ENCODE peak calls at places on chromosomes 12 and 14, in five cellular contexts. N is mesenchymal stem cell, P is H1, Z is IMR-90, Q is neuronal stem cell. U is an unnamed sample.

GRCh38 chr14:80054020-80054419 is 157.3 kb downstream of the DIO2 start:
- DNase-seq in P (no peak), Q (no peak), Z (no peak), N (no peak), U (no peak)

GRCh38 chr12:132393991-132394949 is 64.9 kb upstream of the GALNT9 start:
- DNase-seq in P (no peak), N (no peak), Q (no peak), Z (no peak), U (no peak)

GRCh38 chr12:6392499-6392898 is 8.5 kb downstream of the LTBR start:
- DNase-seq in Q (no peak), Z (no peak), N (no peak), P (no peak), U (no peak)

GRCh38 chr12:62306569-62307530 is 46.6 kb downstream of the USP15 start:
- DNase-seq in N (no peak), P (no peak), Q (no peak), Z (no peak), U (no peak)

GRCh38 chr12:47547077-47547476 is 158.8 kb downstream of the RPAP3 start:
- DNase-seq in P (no peak), N (peak), Z (peak), Q (no peak), U (no peak)

GRCh38 chr14:42228611-42229010 is 621.9 kb downstream of the LRFN5 start:
- DNase-seq in Q (no peak), Z (no peak), P (no peak), N (no peak), U (no peak)

GRCh38 chr12:122203301-122203967 is at the start of gene B3GNT4:
- DNase-seq in Z (peak), N (peak), P (peak), Q (no peak), U (peak)

GRCh38 chr14:68335312-68335711 is 457.6 kb downstream of the ZFP36L1 start:
- DNase-seq in Z (no peak), Q (no peak), P (no peak), N (no peak), U (no peak)

GRCh38 chr12:104565606-104566243 is 109.0 kb downstream of the CHST11 start:
- DNase-seq in P (no peak), N (no peak), Z (peak), Q (no peak), U (no peak)

GRCh38 chr12:102631274-102631673 is 150.9 kb upstream of the IGF1 start:
- DNase-seq in N (peak), Z (peak), Q (no peak), P (no peak), U (no peak)

GRCh38 chr12:132075026-132075713 is 68.9 kb downstream of the DDX51 start:
- DNase-seq in Z (no peak), N (no peak), P (no peak), Q (no peak), U (no peak)

GRCh38 chr14:99468836-99469592 is 11.6 kb downstream of the SETD3 start:
- DNase-seq in P (no peak), Z (peak), N (no peak), Q (no peak), U (no peak)

GRCh38 chr12:128449146-128449894 is 182.3 kb downstream of the TMEM132C start:
- DNase-seq in Q (no peak), P (no peak), N (peak), Z (no peak), U (no peak)

DNA sequence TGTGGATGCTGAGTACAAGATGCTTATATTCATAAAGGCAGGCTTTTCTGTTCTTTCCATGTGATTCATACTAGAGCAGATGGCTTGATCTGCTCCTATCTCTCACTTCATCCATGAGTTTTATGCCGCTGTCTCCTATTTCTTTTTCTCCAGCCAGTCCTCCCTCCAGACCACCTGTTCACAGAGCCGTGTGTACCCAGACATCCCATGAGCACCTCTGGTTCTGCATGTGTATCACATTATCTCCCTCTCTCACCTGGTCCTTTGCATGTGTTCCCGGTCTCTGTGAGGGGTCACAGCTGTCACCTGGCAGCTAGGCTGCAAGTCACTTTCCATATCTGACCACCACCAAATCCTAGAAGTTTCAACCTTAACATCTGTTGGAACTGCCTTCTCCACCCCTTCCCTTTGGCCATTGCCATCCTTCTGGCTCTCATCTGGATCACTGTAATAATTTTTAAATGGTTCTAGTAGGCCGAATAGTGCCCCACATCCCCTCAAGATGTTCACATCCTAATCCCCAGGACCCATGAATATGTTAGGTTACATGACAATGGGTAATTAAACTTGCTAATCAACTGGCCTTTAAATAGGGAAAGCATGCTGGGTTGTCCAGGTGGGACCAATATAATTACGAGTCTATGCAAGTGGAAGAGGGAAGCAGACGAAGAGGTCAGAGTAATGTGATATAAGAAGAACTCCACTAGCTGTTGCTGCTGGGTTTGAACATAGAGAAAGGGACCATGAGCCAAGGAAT is 168.1 kb downstream of the SNAPC1 start:
- DNase-seq in Q (no peak), Z (no peak), N (no peak), P (no peak), U (peak)
- H3K4me2 ChIP-seq in Q (no peak), Z (peak), N (no peak), P (peak), U (peak)

GRCh38 chr12:76764856-76765255 is 941 bp downstream of the ZDHHC17 start:
- DNase-seq in N (peak), Q (no peak), P (no peak), Z (peak), U (no peak)
- H3K4ac ChIP-seq in N (no peak), Q (no peak), P (no peak), Z (peak), U (no peak)

DNA sequence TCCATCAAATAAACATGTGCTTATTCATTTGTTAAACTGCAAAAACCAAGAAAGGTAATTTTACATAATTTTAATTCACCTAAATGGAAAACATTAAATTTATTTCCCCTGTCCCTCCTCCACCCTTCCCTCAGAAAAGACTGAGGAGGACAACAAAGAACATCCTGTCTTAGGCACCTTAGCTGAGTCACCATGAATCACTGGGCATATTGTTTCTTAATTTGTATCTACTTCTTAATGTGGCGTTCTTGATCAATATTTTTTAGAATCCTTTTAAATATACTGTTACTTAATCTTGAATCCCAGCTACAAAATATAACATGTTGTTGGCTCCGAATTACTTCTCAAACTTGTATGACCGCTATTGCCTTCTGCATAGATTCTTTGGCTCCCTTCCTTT is 23.5 kb downstream of the SIX6 start:
- DNase-seq in N (no peak), Z (no peak), P (no peak), Q (no peak), U (no peak)
- H3K4me2 ChIP-seq in N (no peak), Z (no peak), P (no peak), Q (no peak), U (no peak)

GRCh38 chr14:28661171-28661772 is 105.3 kb upstream of the FOXG1 start:
- DNase-seq in Z (peak), P (peak), N (peak), Q (no peak), U (peak)
- H3K4ac ChIP-seq in Z (peak), P (no peak), N (no peak), Q (no peak), U (no peak)

DNA sequence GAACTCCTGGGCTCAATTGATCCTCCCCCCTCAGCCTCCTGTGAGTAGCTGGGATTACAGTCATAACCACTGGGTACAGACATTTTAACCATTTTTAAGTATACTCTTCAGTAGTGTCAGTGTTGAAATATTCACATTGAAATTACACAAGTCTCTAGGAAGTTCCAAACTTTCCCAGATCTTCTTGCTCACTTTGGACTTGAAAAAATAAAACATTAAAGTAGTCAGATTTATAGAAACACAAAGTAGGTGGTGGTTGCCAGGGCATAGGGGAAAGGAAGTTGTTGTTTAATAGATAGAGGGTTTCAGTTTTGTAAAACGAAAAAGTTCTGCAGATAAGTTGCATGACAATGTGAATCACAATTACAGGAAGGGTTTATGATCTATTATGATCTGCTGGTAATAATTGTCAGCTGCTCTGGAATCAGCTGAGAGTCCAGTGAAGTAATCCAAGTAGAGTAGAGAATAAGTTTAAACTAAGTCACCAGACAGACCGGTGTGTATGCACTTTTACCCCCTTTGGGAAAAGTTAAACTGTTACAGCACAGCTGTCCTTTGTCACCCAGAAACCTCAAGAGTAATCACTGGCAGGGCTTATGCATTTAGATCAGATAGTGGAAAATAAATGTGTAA is 27.4 kb downstream of the PCNX1 start:
- DNase-seq in Q (no peak), N (peak), Z (peak), P (no peak), U (no peak)
- H3K4me2 ChIP-seq in Q (no peak), N (peak), Z (peak), P (no peak), U (no peak)

DNA sequence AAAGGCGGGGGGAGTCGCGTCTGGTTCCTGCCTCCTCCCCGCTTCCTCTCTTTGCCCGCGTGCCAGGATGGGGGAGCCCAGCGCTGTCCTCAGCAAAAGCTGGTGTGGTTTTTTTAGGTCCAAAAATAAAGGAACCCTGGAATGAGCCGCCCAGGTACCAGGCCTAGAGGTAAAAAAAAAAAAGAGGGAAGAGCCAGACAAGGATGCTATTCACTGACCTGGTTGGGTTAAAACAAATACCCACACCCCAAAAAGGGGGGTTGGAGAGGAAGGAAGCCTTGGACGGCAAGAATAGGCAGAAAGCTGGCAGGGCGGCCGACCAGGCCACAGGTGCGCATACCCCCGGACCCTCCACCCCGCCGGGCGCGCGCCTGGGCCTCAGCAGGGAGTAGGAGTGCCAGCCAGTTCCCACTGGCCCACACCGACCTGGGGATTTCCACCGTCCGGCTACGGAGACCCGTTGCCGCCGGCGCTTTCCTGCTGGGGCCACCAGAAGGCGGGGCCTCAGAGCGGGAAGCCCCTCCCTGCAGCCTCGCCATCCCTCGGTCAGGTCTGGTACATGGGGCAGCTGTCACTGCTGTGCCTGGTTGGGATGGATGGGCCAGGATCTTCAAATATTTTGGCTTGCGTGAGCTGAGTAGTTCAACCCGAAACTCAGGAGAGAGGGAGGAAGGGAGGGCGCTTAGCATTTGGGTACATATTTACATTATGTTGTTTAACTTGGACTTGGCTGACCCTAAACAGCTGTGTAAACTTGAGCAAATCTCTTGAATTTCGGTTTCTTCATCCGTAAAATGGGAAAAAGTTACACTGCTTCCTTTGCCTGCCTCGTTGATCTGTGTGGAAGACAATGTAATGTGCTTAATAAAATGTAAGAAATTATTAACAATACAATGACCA is 5.4 kb upstream of the IRF2BPL start:
- DNase-seq in N (peak), P (peak), Z (peak), Q (peak), U (peak)
- H3K4ac ChIP-seq in N (peak), P (no peak), Z (peak), Q (no peak), U (peak)

GRCh38 chr12:77640356-77640755 is 190.3 kb upstream of the NAV3 start:
- DNase-seq in Q (no peak), P (no peak), Z (no peak), N (no peak), U (no peak)

GRCh38 chr12:77648716-77649115 is 182.0 kb upstream of the NAV3 start:
- DNase-seq in P (no peak), N (no peak), Q (no peak), Z (no peak), U (no peak)

GRCh38 chr12:77642246-77642645 is 188.4 kb upstream of the NAV3 start:
- DNase-seq in Q (no peak), Z (no peak), N (no peak), P (no peak), U (no peak)

GRCh38 chr12:77645966-77646598 is 184.6 kb upstream of the NAV3 start:
- DNase-seq in N (no peak), Z (no peak), P (no peak), Q (peak), U (peak)

GRCh38 chr12:77644915-77645605 is 185.6 kb upstream of the NAV3 start:
- DNase-seq in Z (no peak), N (no peak), P (no peak), Q (no peak), U (no peak)
- H3K4me2 ChIP-seq in Z (no peak), N (no peak), P (peak), Q (no peak), U (no peak)

DNA sequence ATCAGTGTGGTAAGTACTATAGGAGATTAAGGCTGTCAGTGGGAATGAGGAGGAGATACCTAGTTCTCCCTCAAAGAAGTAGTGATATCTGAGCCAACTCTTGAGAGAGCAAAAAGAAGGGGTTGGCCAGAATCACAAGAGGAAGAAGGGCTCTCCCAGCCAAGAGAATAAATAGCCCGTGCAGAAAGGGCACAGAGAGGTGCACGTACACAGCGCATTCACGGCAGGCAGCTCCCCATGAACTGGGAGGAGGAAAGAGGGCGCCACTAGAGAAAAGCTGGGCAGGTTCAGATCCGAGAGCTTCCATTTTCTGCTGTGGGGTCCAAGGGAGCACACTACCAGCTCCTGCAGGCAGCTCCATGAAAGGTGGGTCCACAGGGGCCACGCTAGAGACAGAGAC is 59.9 kb downstream of the PPP2R5E start:
- DNase-seq in Q (no peak), P (no peak), N (no peak), Z (no peak), U (no peak)
- H3K4ac ChIP-seq in Q (no peak), P (no peak), N (peak), Z (no peak), U (no peak)

GRCh38 chr14:22482782-22483553 is 106.1 kb downstream of the DAD1 start:
- DNase-seq in N (no peak), P (no peak), Q (no peak), Z (no peak), U (no peak)
- H3K4me2 ChIP-seq in N (no peak), P (no peak), Q (no peak), Z (no peak), U (no peak)

U was measured in H9.